ENCODE peak calls at places on chromosomes 4 and X, in ten cellular contexts. B is breast epithelium, S is sigmoid colon, T is ovary, X is testis, W is K562, A is NB4, E is A549, J is suprapubic skin, Y is IMR-90. C is an unnamed sample.

GRCh38 chr4:2886161-2886560 is 42.5 kb downstream of the ADD1 start:
- DNase-seq in S (no peak), Y (no peak), A (no peak), J (no peak), W (no peak), B (no peak), T (no peak), X (no peak), E (no peak), C (no peak)

GRCh38 chr4:179586460-179586859 is 2144.2 kb upstream of the AGA start:
- DNase-seq in J (no peak), A (no peak), E (no peak), X (no peak), T (no peak), W (no peak), Y (peak), B (no peak), S (no peak), C (no peak)

GRCh38 chrX:6026484-6026883 is 202.2 kb downstream of the NLGN4X start:
- DNase-seq in W (no peak), A (no peak), Y (no peak), S (no peak), T (no peak), B (no peak), X (no peak), E (no peak), J (no peak), C (no peak)

GRCh38 chr4:87304659-87305277 is 17.9 kb downstream of the HSD17B13 start:
- DNase-seq in T (no peak), E (peak), S (no peak), B (no peak), Y (peak), W (no peak), J (no peak), A (no peak), X (no peak), C (no peak)

GRCh38 chr4:165838575-165838974 is 34.5 kb upstream of the TLL1 start:
- DNase-seq in X (no peak), B (no peak), J (no peak), W (no peak), E (no peak), S (no peak), A (no peak), T (no peak), Y (no peak), C (no peak)

GRCh38 chr4:6471303-6472007 is 959 bp downstream of the PPP2R2C start:
- DNase-seq in J (no peak), E (peak), B (peak), Y (no peak), W (no peak), X (peak), S (peak), T (no peak), A (no peak), C (no peak)

GRCh38 chr4:2009651-2010233 is 968 bp upstream of the NELFA start:
- DNase-seq in Y (peak), T (peak), E (peak), X (peak), B (no peak), J (peak), A (peak), W (no peak), S (no peak), C (peak)

GRCh38 chr4:112210777-112211176 is 20.8 kb upstream of the AP1AR start:
- DNase-seq in T (no peak), S (no peak), Y (no peak), B (no peak), J (no peak), W (no peak), X (no peak), A (no peak), E (no peak), C (no peak)

GRCh38 chr4:11739992-11740391 is 311.3 kb upstream of the HS3ST1 start:
- DNase-seq in E (no peak), Y (peak), A (no peak), B (no peak), S (no peak), J (no peak), W (no peak), T (no peak), X (no peak), C (no peak)

GRCh38 chr4:122205687-122206086 is 53.6 kb downstream of the BLTP1 start:
- DNase-seq in E (peak), B (no peak), W (no peak), A (peak), X (no peak), S (no peak), Y (no peak), T (no peak), J (no peak), C (no peak)

GRCh38 chrX:103538728-103539127 is 19.4 kb upstream of the RAB40A start:
- DNase-seq in S (no peak), Y (peak), B (no peak), A (no peak), J (no peak), T (no peak), W (no peak), X (peak), E (no peak), C (no peak)

GRCh38 chrX:9171841-9172240 is 137.9 kb upstream of the FAM9B start:
- DNase-seq in S (no peak), Y (peak), X (no peak), B (no peak), W (no peak), E (peak), A (no peak), T (no peak), J (no peak), C (no peak)

GRCh38 chr4:6781113-6781512 is 1.4 kb upstream of the KIAA0232 start:
- DNase-seq in T (peak), A (no peak), Y (no peak), E (no peak), B (no peak), W (no peak), X (peak), J (no peak), S (no peak), C (no peak)

GRCh38 chr4:181661090-181661489 is 582.1 kb upstream of the TENM3 start:
- DNase-seq in S (no peak), Y (peak), X (no peak), E (no peak), A (no peak), B (no peak), J (no peak), T (no peak), W (no peak), C (no peak)

GRCh38 chr4:169345207-169345788 is 74.5 kb upstream of the SH3RF1 start:
- DNase-seq in Y (peak), X (no peak), B (no peak), A (no peak), T (no peak), E (no peak), J (no peak), S (no peak), W (no peak), C (no peak)

GRCh38 chr4:55765070-55765469 is 54.5 kb upstream of the EXOC1L start:
- DNase-seq in A (no peak), S (no peak), B (no peak), W (no peak), J (no peak), Y (no peak), E (no peak), T (no peak), X (no peak), C (no peak)

GRCh38 chrX:11380187-11380586 is 87.0 kb downstream of the AMELX start:
- DNase-seq in S (no peak), T (no peak), E (no peak), Y (no peak), W (no peak), J (no peak), B (no peak), A (no peak), X (no peak), C (no peak)

GRCh38 chr4:40309250-40309774 is 25.8 kb upstream of the CHRNA9 start:
- DNase-seq in T (peak), S (peak), W (peak), B (peak), E (peak), X (peak), Y (peak), J (peak), A (peak), C (no peak)

GRCh38 chrX:26050099-26050498 is 88.0 kb upstream of the MAGEB18 start:
- DNase-seq in S (no peak), T (no peak), A (no peak), Y (no peak), E (no peak), B (no peak), X (no peak), J (no peak), W (no peak), C (no peak)

GRCh38 chr4:184476660-184477059 is 2.3 kb upstream of the IRF2 start:
- DNase-seq in T (no peak), B (no peak), E (no peak), J (no peak), S (no peak), Y (no peak), X (no peak), A (no peak), W (no peak), C (peak)

GRCh38 chr4:6701371-6701770 is 7.7 kb downstream of the S100P start:
- DNase-seq in W (peak), B (no peak), T (no peak), X (peak), A (peak), Y (no peak), S (no peak), J (no peak), E (peak), C (peak)

GRCh38 chrX:72128881-72129280 is 2.8 kb downstream of the RTL5 start:
- DNase-seq in J (no peak), S (no peak), E (peak), Y (no peak), A (peak), X (no peak), B (no peak), T (no peak), W (peak), C (peak)

GRCh38 chr4:132238697-132239096 is 910.4 kb upstream of the PCDH10 start:
- DNase-seq in B (no peak), T (no peak), A (no peak), J (no peak), Y (no peak), W (no peak), S (no peak), E (no peak), X (no peak), C (no peak)

GRCh38 chrX:110081740-110082139 is 78.8 kb downstream of the TMEM164 start:
- DNase-seq in T (peak), X (no peak), E (peak), Y (peak), J (no peak), S (peak), W (no peak), B (no peak), A (no peak), C (no peak)

GRCh38 chr4:110211007-110211769 is 12.8 kb upstream of the ELOVL6 start:
- DNase-seq in S (no peak), J (no peak), E (peak), Y (peak), T (no peak), A (peak), B (no peak), W (peak), X (peak), C (peak)

GRCh38 chr4:64784125-64784524 is 374.9 kb upstream of the TECRL start:
- DNase-seq in J (no peak), T (no peak), E (no peak), X (no peak), W (no peak), B (no peak), Y (no peak), A (no peak), S (no peak), C (no peak)

GRCh38 chrX:1535241-1536041 is 1.5 kb downstream of the P2RY8 start:
- DNase-seq in A (peak), E (no peak), J (peak), Y (no peak), W (no peak), X (peak), B (no peak), T (no peak), S (no peak), C (no peak)

GRCh38 chr4:158042591-158043030 is 130.2 kb downstream of the GASK1B start:
- DNase-seq in B (no peak), J (no peak), A (no peak), T (no peak), W (no peak), Y (peak), X (no peak), E (no peak), S (no peak), C (no peak)

GRCh38 chr4:94253036-94253435 is 45.4 kb downstream of the SMARCAD1 start:
- DNase-seq in A (peak), J (no peak), W (peak), X (no peak), S (no peak), E (peak), B (no peak), Y (peak), T (no peak), C (peak)

GRCh38 chr4:171846232-171846631 is 33.0 kb downstream of the GALNTL6 start:
- DNase-seq in S (no peak), X (peak), B (no peak), E (peak), A (peak), T (no peak), J (no peak), Y (no peak), W (peak), C (peak)

GRCh38 chr4:54082168-54082567 is 17.8 kb upstream of the CHIC2 start:
- DNase-seq in Y (peak), E (peak), B (no peak), T (no peak), A (no peak), S (no peak), W (no peak), X (no peak), J (no peak), C (no peak)

GRCh38 chr4:75194180-75194579 is 261.3 kb downstream of the PARM1 start:
- DNase-seq in B (no peak), E (no peak), X (no peak), W (no peak), J (no peak), Y (no peak), A (no peak), S (no peak), T (no peak), C (no peak)

DNA sequence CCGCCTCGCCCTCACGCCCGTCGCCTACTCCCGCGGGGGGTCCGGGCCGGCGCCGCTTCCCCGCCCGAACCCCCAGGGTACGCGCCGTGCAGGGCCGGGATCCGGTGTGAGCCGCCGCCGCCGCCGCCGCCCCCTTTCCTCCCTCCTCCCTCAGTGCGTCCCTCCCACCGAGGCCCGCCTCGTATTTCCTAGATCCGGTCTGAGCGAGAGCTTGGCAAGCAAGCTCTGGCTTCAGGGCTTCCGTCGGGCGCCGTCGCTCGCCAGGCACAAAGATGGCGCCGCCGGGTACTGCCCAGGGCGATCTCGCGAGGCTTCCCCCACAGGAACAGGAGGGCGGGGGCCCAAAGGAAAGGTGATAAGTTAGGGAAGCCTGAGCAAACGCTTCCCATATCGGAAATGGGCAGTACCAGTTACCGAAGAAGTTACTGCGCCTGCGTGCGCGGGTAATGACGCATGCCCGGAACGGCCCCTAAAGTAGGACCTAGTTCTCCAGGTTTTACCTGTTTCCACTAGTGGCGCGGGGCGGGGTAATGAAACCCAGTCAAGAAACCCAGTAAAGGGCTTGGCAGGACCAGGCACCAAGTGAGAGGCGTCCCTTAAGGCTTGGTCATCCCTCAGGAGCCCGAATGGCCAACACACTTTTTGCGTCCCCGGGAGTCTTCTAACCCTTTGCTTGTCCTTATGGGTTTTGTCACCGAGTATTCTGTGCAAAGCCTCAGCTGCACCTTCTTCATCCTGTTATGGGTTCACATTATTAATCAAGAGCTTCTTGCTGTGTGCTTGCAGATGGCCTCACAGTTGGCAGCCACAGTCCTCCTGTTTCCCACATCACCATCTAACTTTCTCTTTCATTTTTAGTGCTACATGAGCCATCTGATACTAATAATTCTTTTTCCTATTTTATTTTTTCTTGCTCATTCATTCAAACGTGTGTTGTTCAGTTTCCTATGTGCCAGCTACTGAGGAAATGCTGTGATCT is at the start of gene TAB3:
- DNase-seq in X (peak), Y (peak), S (peak), T (peak), E (peak), J (peak), A (peak), W (peak), B (peak), C (peak)
- TF ChIP-seq POLR2A in X (peak), Y (no peak), S (no peak), T (peak), E (peak), J (peak), A (peak), W (peak), B (no peak), C (peak)

DNA sequence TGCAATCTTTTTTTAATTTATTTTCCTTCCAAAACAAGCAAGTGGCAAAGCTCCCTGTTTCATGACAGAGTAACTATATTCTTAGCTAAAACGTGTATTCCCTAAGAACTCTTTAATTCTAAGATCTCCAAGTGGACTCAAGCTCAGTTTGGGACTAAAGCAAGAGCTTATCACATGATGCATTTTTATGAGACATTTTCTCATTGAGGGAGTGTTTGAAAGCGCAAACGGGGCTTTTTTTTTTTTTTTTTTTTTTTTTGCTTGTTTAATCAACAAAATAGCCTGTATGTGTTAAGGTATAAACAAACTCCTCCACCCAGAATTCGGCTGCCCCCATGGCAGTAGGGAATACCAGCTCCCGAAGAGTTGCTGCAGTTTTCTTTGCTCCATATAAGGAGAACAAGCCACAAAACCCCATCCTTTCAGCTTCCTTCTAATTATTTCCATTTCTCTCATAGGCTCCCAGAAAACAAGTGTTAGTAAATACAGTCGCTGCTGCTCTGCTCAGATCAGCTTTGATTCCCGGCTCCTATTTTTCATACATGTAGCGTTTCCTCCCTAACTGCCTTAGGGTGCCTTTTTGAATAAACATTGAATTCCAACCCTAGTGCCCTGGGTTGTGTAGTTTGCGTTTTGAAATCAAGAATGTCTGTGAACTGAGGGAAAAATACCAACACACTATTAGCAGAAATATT is 669 bp upstream of the PPARGC1A start:
- DNase-seq in E (no peak), T (no peak), J (no peak), W (no peak), S (no peak), Y (no peak), B (no peak), X (no peak), A (no peak), C (no peak)
- TF ChIP-seq POLR2A in E (no peak), T (no peak), J (no peak), W (no peak), S (no peak), Y (no peak), B (no peak), X (no peak), A (no peak), C (no peak)

GRCh38 chr4:15003891-15004700 is 1.8 kb downstream of the CPEB2 start:
- DNase-seq in W (peak), A (peak), B (no peak), S (peak), J (peak), T (peak), E (no peak), Y (no peak), X (peak), C (peak)

GRCh38 chr4:15003441-15003890 is 1.2 kb downstream of the CPEB2 start:
- DNase-seq in E (no peak), S (peak), Y (peak), B (peak), A (peak), T (peak), W (peak), J (peak), X (peak), C (peak)

GRCh38 chr4:15006416-15007024 is 4.2 kb downstream of the CPEB2 start:
- DNase-seq in W (peak), S (no peak), B (no peak), Y (peak), X (no peak), E (no peak), J (no peak), A (peak), T (no peak), C (peak)

GRCh38 chr4:15005474-15006115 is 3.3 kb downstream of the CPEB2 start:
- DNase-seq in E (no peak), T (no peak), W (no peak), Y (no peak), X (no peak), A (no peak), B (no peak), J (no peak), S (no peak), C (no peak)

DNA sequence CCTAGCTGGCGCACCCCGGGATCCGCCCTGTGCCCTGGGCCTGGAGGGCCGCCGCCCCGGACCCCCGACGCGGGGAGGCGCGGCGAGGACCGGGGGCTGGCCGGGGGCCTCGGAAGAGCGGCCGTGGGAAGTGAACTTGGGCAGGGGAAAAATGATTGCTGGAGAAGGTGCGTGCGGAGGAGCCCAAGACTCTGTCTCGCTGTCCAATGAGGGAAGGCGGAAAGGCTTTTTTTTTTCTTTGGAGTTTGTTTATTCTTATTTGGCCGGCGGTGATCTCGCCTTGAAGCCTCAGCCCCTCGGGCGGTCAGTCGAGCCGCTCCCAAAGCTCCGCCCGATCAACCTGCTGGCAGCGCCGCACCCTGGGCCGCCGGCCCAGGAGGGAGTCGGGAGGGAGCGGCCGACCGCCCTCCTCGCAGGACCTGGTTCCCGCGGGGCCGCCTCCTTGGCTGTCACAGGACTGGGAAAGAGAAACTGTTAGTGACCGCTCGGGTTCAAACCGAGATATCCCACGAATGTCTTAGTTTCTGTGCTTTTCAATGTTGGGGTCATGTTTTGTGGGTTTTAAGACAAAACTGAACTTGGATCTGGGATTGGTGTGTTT is 2.5 kb downstream of the CPEB2 start:
- DNase-seq in T (peak), X (peak), B (peak), S (peak), Y (peak), E (peak), J (peak), W (peak), A (peak), C (peak)
- TF ChIP-seq POLR2A in T (peak), X (no peak), B (no peak), S (peak), Y (peak), E (no peak), J (no peak), W (peak), A (no peak), C (peak)

GRCh38 chrX:153961292-153961691 is 10.3 kb downstream of the HCFC1 start:
- DNase-seq in T (no peak), E (no peak), W (no peak), X (no peak), Y (no peak), J (no peak), B (no peak), A (no peak), S (no peak), C (no peak)
- TF ChIP-seq POLR2A in T (no peak), E (no peak), W (no peak), X (no peak), Y (no peak), J (no peak), B (no peak), A (no peak), S (no peak), C (no peak)

GRCh38 chrX:55717521-55718497 is at the start of gene RRAGB:
- DNase-seq in B (peak), E (peak), T (peak), A (peak), Y (peak), S (peak), J (peak), W (peak), X (peak), C (peak)
- TF ChIP-seq POLR2A in B (no peak), E (peak), T (peak), A (peak), Y (no peak), S (no peak), J (peak), W (peak), X (no peak), C (peak)

C was measured in erythroblast.